ENCODE peak calls at places on chromosomes 1 and 21, in ten cellular contexts. One of them, this sample, is unnamed.

GRCh38 chr1:15197591-15198447 is 44.3 kb downstream of the TMEM51 start:
- DNase-seq in CD8-positive, alpha-beta T cell: no peak
- DNase-seq in Panc1: no peak
- DNase-seq in body of pancreas: no peak
- DNase-seq in heart left ventricle: no peak
- DNase-seq in right cardiac atrium: no peak
- DNase-seq in hepatocyte: no peak
- DNase-seq in left lung: no peak
- DNase-seq in fibroblast of lung: no peak
- DNase-seq in upper lobe of right lung: no peak
- DNase-seq in this sample: no peak

GRCh38 chr1:156505679-156506298 is 5.2 kb upstream of the MEF2D start:
- DNase-seq in body of pancreas: no peak
- DNase-seq in heart left ventricle: no peak
- DNase-seq in Panc1: no peak
- DNase-seq in upper lobe of right lung: no peak
- DNase-seq in hepatocyte: no peak
- DNase-seq in right cardiac atrium: no peak
- DNase-seq in left lung: no peak
- DNase-seq in fibroblast of lung: no peak
- DNase-seq in CD8-positive, alpha-beta T cell: no peak
- DNase-seq in this sample: no peak

GRCh38 chr1:64505944-64506658 is 36.2 kb downstream of the CACHD1 start:
- DNase-seq in fibroblast of lung: peak; percentile 31
- DNase-seq in hepatocyte: peak; percentile 69
- DNase-seq in heart left ventricle: no peak
- DNase-seq in right cardiac atrium: no peak
- DNase-seq in Panc1: no peak
- DNase-seq in CD8-positive, alpha-beta T cell: no peak
- DNase-seq in left lung: peak; percentile 69
- DNase-seq in upper lobe of right lung: peak; percentile 66
- DNase-seq in body of pancreas: peak; percentile 47
- DNase-seq in this sample: no peak

GRCh38 chr21:20023199-20023598 is 975.0 kb upstream of the NCAM2 start:
- DNase-seq in Panc1: no peak
- DNase-seq in left lung: no peak
- DNase-seq in heart left ventricle: no peak
- DNase-seq in upper lobe of right lung: no peak
- DNase-seq in fibroblast of lung: no peak
- DNase-seq in hepatocyte: no peak
- DNase-seq in right cardiac atrium: no peak
- DNase-seq in body of pancreas: no peak
- DNase-seq in CD8-positive, alpha-beta T cell: no peak
- DNase-seq in this sample: no peak

GRCh38 chr1:75908717-75909152 is 23.5 kb downstream of the ASB17 start:
- DNase-seq in body of pancreas: no peak
- DNase-seq in hepatocyte: peak; percentile 58
- DNase-seq in fibroblast of lung: peak; percentile 33
- DNase-seq in Panc1: peak; percentile 50
- DNase-seq in left lung: no peak
- DNase-seq in upper lobe of right lung: no peak
- DNase-seq in right cardiac atrium: no peak
- DNase-seq in CD8-positive, alpha-beta T cell: no peak
- DNase-seq in heart left ventricle: no peak
- DNase-seq in this sample: no peak

GRCh38 chr1:113963281-113963906 is 15.9 kb upstream of the OLFML3 start:
- DNase-seq in Panc1: no peak
- DNase-seq in upper lobe of right lung: no peak
- DNase-seq in fibroblast of lung: no peak
- DNase-seq in hepatocyte: no peak
- DNase-seq in body of pancreas: no peak
- DNase-seq in left lung: no peak
- DNase-seq in heart left ventricle: no peak
- DNase-seq in right cardiac atrium: no peak
- DNase-seq in CD8-positive, alpha-beta T cell: no peak
- DNase-seq in this sample: no peak

GRCh38 chr1:234602334-234603220 is 7.4 kb downstream of the IRF2BP2 start:
- DNase-seq in Panc1: no peak
- DNase-seq in upper lobe of right lung: no peak
- DNase-seq in body of pancreas: peak; percentile 68
- DNase-seq in fibroblast of lung: peak; percentile 99
- DNase-seq in left lung: no peak
- DNase-seq in heart left ventricle: no peak
- DNase-seq in hepatocyte: peak; percentile 83
- DNase-seq in CD8-positive, alpha-beta T cell: no peak
- DNase-seq in right cardiac atrium: no peak
- DNase-seq in this sample: peak; percentile 56

GRCh38 chr1:162357681-162358266 is 18.9 kb downstream of the SPATA46 start:
- DNase-seq in upper lobe of right lung: no peak
- DNase-seq in left lung: no peak
- DNase-seq in right cardiac atrium: no peak
- DNase-seq in hepatocyte: peak; percentile 60
- DNase-seq in CD8-positive, alpha-beta T cell: no peak
- DNase-seq in fibroblast of lung: no peak
- DNase-seq in Panc1: no peak
- DNase-seq in body of pancreas: no peak
- DNase-seq in heart left ventricle: no peak
- DNase-seq in this sample: no peak

GRCh38 chr21:42171091-42172053 is 47.6 kb upstream of the ABCG1 start:
- DNase-seq in right cardiac atrium: no peak
- DNase-seq in fibroblast of lung: no peak
- DNase-seq in body of pancreas: no peak
- DNase-seq in left lung: no peak
- DNase-seq in Panc1: no peak
- DNase-seq in hepatocyte: peak; percentile 46
- DNase-seq in heart left ventricle: peak; percentile 70
- DNase-seq in CD8-positive, alpha-beta T cell: no peak
- DNase-seq in upper lobe of right lung: peak; percentile 59
- DNase-seq in this sample: peak; percentile 68

GRCh38 chr1:185016880-185017279 is 28.5 kb upstream of the RNF2 start:
- DNase-seq in left lung: no peak
- DNase-seq in hepatocyte: no peak
- DNase-seq in upper lobe of right lung: no peak
- DNase-seq in body of pancreas: no peak
- DNase-seq in fibroblast of lung: peak; percentile 6
- DNase-seq in heart left ventricle: no peak
- DNase-seq in CD8-positive, alpha-beta T cell: no peak
- DNase-seq in right cardiac atrium: no peak
- DNase-seq in Panc1: no peak
- DNase-seq in this sample: no peak

GRCh38 chr21:38804617-38805281 is 980 bp upstream of the ETS2 start:
- DNase-seq in CD8-positive, alpha-beta T cell: no peak
- DNase-seq in fibroblast of lung: peak; percentile 69
- DNase-seq in heart left ventricle: peak; percentile 88
- DNase-seq in right cardiac atrium: peak; percentile 92
- DNase-seq in Panc1: no peak
- DNase-seq in upper lobe of right lung: peak; percentile 91
- DNase-seq in hepatocyte: peak; percentile 88
- DNase-seq in left lung: peak; percentile 94
- DNase-seq in body of pancreas: peak; percentile 78
- DNase-seq in this sample: peak; percentile 78

GRCh38 chr1:221525749-221526148 is 216.1 kb downstream of the DUSP10 start:
- DNase-seq in heart left ventricle: no peak
- DNase-seq in body of pancreas: no peak
- DNase-seq in CD8-positive, alpha-beta T cell: no peak
- DNase-seq in left lung: no peak
- DNase-seq in Panc1: no peak
- DNase-seq in fibroblast of lung: no peak
- DNase-seq in upper lobe of right lung: no peak
- DNase-seq in right cardiac atrium: no peak
- DNase-seq in hepatocyte: no peak
- DNase-seq in this sample: no peak

GRCh38 chr1:171784779-171785178 is 3.3 kb downstream of the METTL13 start:
- DNase-seq in hepatocyte: no peak
- DNase-seq in heart left ventricle: no peak
- DNase-seq in CD8-positive, alpha-beta T cell: no peak
- DNase-seq in body of pancreas: no peak
- DNase-seq in fibroblast of lung: no peak
- DNase-seq in right cardiac atrium: no peak
- DNase-seq in left lung: no peak
- DNase-seq in upper lobe of right lung: no peak
- DNase-seq in Panc1: no peak
- DNase-seq in this sample: no peak

GRCh38 chr1:31932491-31933316 is 5.5 kb downstream of the PTP4A2 start:
- DNase-seq in upper lobe of right lung: no peak
- DNase-seq in Panc1: no peak
- DNase-seq in right cardiac atrium: no peak
- DNase-seq in fibroblast of lung: peak; percentile 21
- DNase-seq in left lung: no peak
- DNase-seq in heart left ventricle: no peak
- DNase-seq in hepatocyte: peak; percentile 26
- DNase-seq in body of pancreas: no peak
- DNase-seq in CD8-positive, alpha-beta T cell: no peak
- DNase-seq in this sample: no peak

GRCh38 chr1:235986869-235987268 is 78.0 kb downstream of the NID1 start:
- DNase-seq in hepatocyte: no peak
- DNase-seq in left lung: no peak
- DNase-seq in body of pancreas: no peak
- DNase-seq in heart left ventricle: no peak
- DNase-seq in Panc1: no peak
- DNase-seq in right cardiac atrium: no peak
- DNase-seq in CD8-positive, alpha-beta T cell: no peak
- DNase-seq in fibroblast of lung: no peak
- DNase-seq in upper lobe of right lung: no peak
- DNase-seq in this sample: no peak

GRCh38 chr1:179816196-179816960 is 61.2 kb downstream of the TOR1AIP2 start:
- DNase-seq in heart left ventricle: peak; percentile 77
- DNase-seq in fibroblast of lung: peak; percentile 57
- DNase-seq in body of pancreas: peak; percentile 43
- DNase-seq in Panc1: no peak
- DNase-seq in upper lobe of right lung: no peak
- DNase-seq in hepatocyte: peak; percentile 40
- DNase-seq in left lung: no peak
- DNase-seq in right cardiac atrium: peak; percentile 88
- DNase-seq in CD8-positive, alpha-beta T cell: no peak
- DNase-seq in this sample: peak; percentile 66

GRCh38 chr1:57421366-57421765 is 2.5 kb downstream of the DAB1 start:
- DNase-seq in right cardiac atrium: no peak
- DNase-seq in CD8-positive, alpha-beta T cell: no peak
- DNase-seq in body of pancreas: no peak
- DNase-seq in left lung: no peak
- DNase-seq in heart left ventricle: no peak
- DNase-seq in upper lobe of right lung: no peak
- DNase-seq in fibroblast of lung: no peak
- DNase-seq in Panc1: no peak
- DNase-seq in hepatocyte: no peak
- DNase-seq in this sample: no peak

GRCh38 chr1:206116873-206117150 is 376 bp downstream of the AVPR1B start:
- DNase-seq in fibroblast of lung: no peak
- DNase-seq in left lung: no peak
- DNase-seq in hepatocyte: no peak
- DNase-seq in heart left ventricle: no peak
- DNase-seq in body of pancreas: no peak
- DNase-seq in Panc1: no peak
- DNase-seq in upper lobe of right lung: no peak
- DNase-seq in right cardiac atrium: no peak
- DNase-seq in CD8-positive, alpha-beta T cell: no peak
- DNase-seq in this sample: no peak

GRCh38 chr1:229885568-229886495 is 181.2 kb upstream of the GALNT2 start:
- DNase-seq in fibroblast of lung: no peak
- DNase-seq in CD8-positive, alpha-beta T cell: no peak
- DNase-seq in body of pancreas: no peak
- DNase-seq in hepatocyte: no peak
- DNase-seq in right cardiac atrium: no peak
- DNase-seq in upper lobe of right lung: no peak
- DNase-seq in Panc1: no peak
- DNase-seq in left lung: no peak
- DNase-seq in heart left ventricle: no peak
- DNase-seq in this sample: no peak
- H3K4me1 ChIP-seq in fibroblast of lung: no peaks in the 10 kb centered on the region
- H3K4me1 ChIP-seq in CD8-positive, alpha-beta T cell: no peaks in the 10 kb centered on the region
- H3K4me1 ChIP-seq in body of pancreas: peaks cover 82% of the 10 kb centered on the region
- H3K4me1 ChIP-seq in hepatocyte: no peaks in the 10 kb centered on the region
- H3K4me1 ChIP-seq in right cardiac atrium: no peaks in the 10 kb centered on the region
- H3K4me1 ChIP-seq in upper lobe of right lung: no peaks in the 10 kb centered on the region
- H3K4me1 ChIP-seq in Panc1: no peaks in the 10 kb centered on the region
- H3K4me1 ChIP-seq in left lung: no peaks in the 10 kb centered on the region
- H3K4me1 ChIP-seq in heart left ventricle: peaks cover 9% of the 10 kb centered on the region
- H3K4me1 ChIP-seq in this sample: peaks cover 10% of the 10 kb centered on the region

DNA sequence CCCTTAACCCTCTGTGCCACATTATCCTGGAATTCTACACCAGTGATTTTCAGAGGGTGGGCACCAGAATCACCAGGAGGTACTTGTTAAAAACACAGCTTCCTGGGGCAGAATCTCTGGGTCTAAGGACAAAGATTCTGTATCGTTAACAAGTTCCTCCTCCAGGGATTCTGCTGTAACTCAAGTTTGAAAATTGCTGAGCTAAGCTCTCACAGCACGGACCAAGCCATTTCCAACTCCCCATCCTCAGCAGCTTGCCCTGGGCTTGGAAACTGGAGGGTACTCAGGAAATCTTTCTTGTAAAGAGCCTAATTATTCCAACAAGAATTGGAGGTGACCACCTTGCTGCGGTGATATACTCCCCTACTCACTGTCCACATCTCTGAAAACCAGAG is 48.8 kb downstream of the TMCO4 start:
- DNase-seq in upper lobe of right lung: no peak
- DNase-seq in Panc1: no peak
- DNase-seq in heart left ventricle: no peak
- DNase-seq in hepatocyte: no peak
- DNase-seq in right cardiac atrium: no peak
- DNase-seq in CD8-positive, alpha-beta T cell: no peak
- DNase-seq in left lung: no peak
- DNase-seq in body of pancreas: no peak
- DNase-seq in fibroblast of lung: no peak
- DNase-seq in this sample: no peak
- H3K27ac ChIP-seq in upper lobe of right lung: no peak overlapping the region
- H3K27ac ChIP-seq in Panc1: no peak overlapping the region
- H3K27ac ChIP-seq in heart left ventricle: no peak overlapping the region
- H3K27ac ChIP-seq in hepatocyte: no peak overlapping the region
- H3K27ac ChIP-seq in right cardiac atrium: no peak overlapping the region
- H3K27ac ChIP-seq in CD8-positive, alpha-beta T cell: no peak overlapping the region
- H3K27ac ChIP-seq in left lung: no peak overlapping the region
- H3K27ac ChIP-seq in body of pancreas: no peak overlapping the region
- H3K27ac ChIP-seq in fibroblast of lung: no peak overlapping the region
- H3K27ac ChIP-seq in this sample: no peak overlapping the region

DNA sequence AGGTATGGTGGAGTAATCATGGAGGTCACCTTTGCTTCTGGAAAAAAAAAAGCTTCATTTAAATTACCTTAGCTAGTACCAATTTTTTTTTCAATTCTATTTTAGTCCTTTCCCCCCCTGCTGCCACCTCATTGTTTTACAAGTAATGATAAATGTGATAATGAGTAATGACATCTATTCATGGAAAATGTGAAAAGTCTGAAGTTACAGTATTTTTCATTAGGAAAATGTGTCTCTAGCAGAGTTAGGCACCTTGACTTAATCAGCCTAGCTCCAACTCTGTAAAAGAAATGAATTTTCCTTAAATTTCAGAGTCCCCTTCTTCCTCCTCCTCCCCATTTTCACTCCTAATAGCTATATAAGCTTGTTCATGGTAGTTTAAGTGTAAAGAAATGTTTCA is 204.9 kb upstream of the USP25 start:
- DNase-seq in hepatocyte: no peak
- DNase-seq in Panc1: no peak
- DNase-seq in fibroblast of lung: no peak
- DNase-seq in upper lobe of right lung: no peak
- DNase-seq in CD8-positive, alpha-beta T cell: no peak
- DNase-seq in heart left ventricle: no peak
- DNase-seq in right cardiac atrium: no peak
- DNase-seq in left lung: no peak
- DNase-seq in body of pancreas: no peak
- DNase-seq in this sample: no peak
- H3K9me3 ChIP-seq in hepatocyte: no peaks in the 10 kb centered on the region
- H3K9me3 ChIP-seq in Panc1: no peaks in the 10 kb centered on the region
- H3K9me3 ChIP-seq in fibroblast of lung: no peaks in the 10 kb centered on the region
- H3K9me3 ChIP-seq in upper lobe of right lung: no peaks in the 10 kb centered on the region
- H3K9me3 ChIP-seq in CD8-positive, alpha-beta T cell: no peaks in the 10 kb centered on the region
- H3K9me3 ChIP-seq in heart left ventricle: no peaks in the 10 kb centered on the region
- H3K9me3 ChIP-seq in right cardiac atrium: no peaks in the 10 kb centered on the region
- H3K9me3 ChIP-seq in left lung: no peaks in the 10 kb centered on the region
- H3K9me3 ChIP-seq in body of pancreas: no peaks in the 10 kb centered on the region
- H3K9me3 ChIP-seq in this sample: no peaks in the 10 kb centered on the region

GRCh38 chr1:243364866-243365265 is 109.0 kb downstream of the SDCCAG8 start:
- DNase-seq in right cardiac atrium: no peak
- DNase-seq in heart left ventricle: no peak
- DNase-seq in Panc1: no peak
- DNase-seq in left lung: no peak
- DNase-seq in hepatocyte: no peak
- DNase-seq in upper lobe of right lung: no peak
- DNase-seq in body of pancreas: no peak
- DNase-seq in fibroblast of lung: no peak
- DNase-seq in CD8-positive, alpha-beta T cell: no peak
- DNase-seq in this sample: no peak
- H3K4me1 ChIP-seq in right cardiac atrium: no peaks in the 10 kb centered on the region
- H3K4me1 ChIP-seq in heart left ventricle: no peaks in the 10 kb centered on the region
- H3K4me1 ChIP-seq in Panc1: no peaks in the 10 kb centered on the region
- H3K4me1 ChIP-seq in left lung: no peaks in the 10 kb centered on the region
- H3K4me1 ChIP-seq in hepatocyte: no peaks in the 10 kb centered on the region
- H3K4me1 ChIP-seq in upper lobe of right lung: no peaks in the 10 kb centered on the region
- H3K4me1 ChIP-seq in body of pancreas: no peaks in the 10 kb centered on the region
- H3K4me1 ChIP-seq in fibroblast of lung: no peaks in the 10 kb centered on the region
- H3K4me1 ChIP-seq in CD8-positive, alpha-beta T cell: no peaks in the 10 kb centered on the region
- H3K4me1 ChIP-seq in this sample: no peaks in the 10 kb centered on the region